ENCODE peak calls at places on chromosomes 7 and 10, in six cellular contexts. F is cardiac muscle cell, D is astrocyte of the spinal cord, O is GM13976, V is A549, B is AG09309. P is an unnamed sample.
A peak's percentile ranks its signal among the peaks of the same experiment; 100 is the strongest.

GRCh38 chr10:100970914-100971811 is 1.9 kb downstream of the SEMA4G start:
- DNase-seq in O (peak; percentile 10), D (no peak), B (no peak), F (no peak), V (peak; percentile 48), P (no peak)

GRCh38 chr10:79028056-79028430 is 40.7 kb upstream of the ZMIZ1 start:
- DNase-seq in D (no peak), F (no peak), V (no peak), O (no peak), B (no peak), P (no peak)

GRCh38 chr7:158582089-158582456 is 5.5 kb downstream of the PTPRN2 start:
- DNase-seq in O (no peak), V (no peak), F (no peak), B (no peak), D (no peak), P (no peak)

GRCh38 chr10:63707254-63707910 is 186.2 kb downstream of the REEP3 start:
- DNase-seq in V (peak; percentile 91), D (peak; percentile 99), B (peak; percentile 98), F (peak; percentile 98), O (peak; percentile 69), P (no peak)

GRCh38 chr10:95355241-95355779 is 64.5 kb upstream of the PDLIM1 start:
- DNase-seq in O (no peak), D (no peak), B (no peak), V (no peak), F (peak; percentile 77), P (no peak)

GRCh38 chr7:108088729-108089128 is 41.4 kb downstream of the LAMB4 start:
- DNase-seq in O (no peak), F (no peak), B (no peak), D (no peak), V (no peak), P (no peak)

GRCh38 chr7:73831656-73832579 is 1.1 kb downstream of the CLDN4 start:
- DNase-seq in V (no peak), B (no peak), D (no peak), O (peak; percentile 14), F (no peak), P (no peak)

GRCh38 chr10:49177391-49178355 is 10.5 kb downstream of the TMEM273 start:
- DNase-seq in F (peak; percentile 73), O (peak; percentile 89), V (peak; percentile 21), D (peak; percentile 86), B (peak; percentile 38), P (peak; percentile 41)

GRCh38 chr10:68604441-68604840 is 44.3 kb downstream of the TET1 start:
- DNase-seq in B (no peak), O (no peak), D (peak; percentile 55), V (no peak), F (no peak), P (no peak)

GRCh38 chr7:43658718-43659548 is 70.4 kb downstream of the COA1 start:
- DNase-seq in F (peak; percentile 81), O (peak; percentile 57), D (peak; percentile 89), V (peak; percentile 74), B (peak; percentile 84), P (no peak)

GRCh38 chr7:74466196-74466813 is 12.6 kb downstream of the GTF2IRD1 start:
- DNase-seq in V (no peak), O (no peak), D (no peak), B (no peak), F (no peak), P (no peak)

GRCh38 chr7:50742401-50742800 is 40.3 kb downstream of the GRB10 start:
- DNase-seq in B (no peak), D (no peak), F (no peak), V (no peak), O (no peak), P (no peak)

GRCh38 chr7:42883950-42884349 is 27.9 kb downstream of the C7orf25 start:
- DNase-seq in B (no peak), O (no peak), D (peak; percentile 24), F (peak; percentile 65), V (peak; percentile 8), P (no peak)

GRCh38 chr10:106474891-106475290 is 689.6 kb downstream of the SORCS1 start:
- DNase-seq in F (no peak), D (no peak), V (no peak), O (no peak), B (no peak), P (no peak)

GRCh38 chr7:63112764-63113712 is 885.6 kb upstream of the ZNF722 start:
- DNase-seq in V (no peak), D (no peak), B (no peak), F (no peak), O (no peak), P (no peak)

GRCh38 chr10:24449334-24449740 is 240.4 kb downstream of the KIAA1217 start:
- DNase-seq in B (no peak), O (peak; percentile 28), D (peak; percentile 71), F (peak; percentile 51), V (no peak), P (no peak)

GRCh38 chr10:14751576-14752330 is 22.9 kb downstream of the FAM107B start:
- DNase-seq in B (peak; percentile 20), O (no peak), F (peak; percentile 83), V (no peak), D (peak; percentile 33), P (no peak)

GRCh38 chr10:17100586-17100985 is 29.0 kb downstream of the CUBN start:
- DNase-seq in O (no peak), D (no peak), B (no peak), F (no peak), V (no peak), P (no peak)

GRCh38 chr10:72081772-72082590 is 6.4 kb downstream of the SPOCK2 start:
- DNase-seq in B (no peak), D (no peak), F (no peak), V (peak; percentile 43), O (no peak), P (no peak)

GRCh38 chr10:77082601-77083252 is 554.9 kb downstream of the KCNMA1 start:
- DNase-seq in V (no peak), D (no peak), O (no peak), F (no peak), B (no peak), P (no peak)
- TF ChIP-seq CTCF in V (no peak), D (peak; percentile 11), O (no peak), F (peak; percentile 5), B (no peak), P (no peak)

GRCh38 chr7:8365499-8366110 is 67.8 kb upstream of the NXPH1 start:
- DNase-seq in F (no peak), B (no peak), O (no peak), D (no peak), V (peak; percentile 53), P (no peak)
- TF ChIP-seq CTCF in F (no peak), B (no peak), O (peak; percentile 19), D (peak; percentile 14), V (peak; percentile 45), P (no peak)

GRCh38 chr10:114380060-114380459 is 24.2 kb downstream of the AFAP1L2 start:
- DNase-seq in B (no peak), V (no peak), D (no peak), F (no peak), O (no peak), P (no peak)

GRCh38 chr10:114376523-114376922 is 27.8 kb downstream of the AFAP1L2 start:
- DNase-seq in F (no peak), D (no peak), V (no peak), O (no peak), B (no peak), P (no peak)

GRCh38 chr10:114375082-114375481 is 29.2 kb downstream of the AFAP1L2 start:
- DNase-seq in V (peak; percentile 40), O (no peak), F (peak; percentile 86), B (no peak), D (peak; percentile 56), P (no peak)

GRCh38 chr10:114384181-114384580 is 20.1 kb downstream of the AFAP1L2 start:
- DNase-seq in F (no peak), B (no peak), D (no peak), O (no peak), V (no peak), P (no peak)

GRCh38 chr10:114379631-114380041 is 24.7 kb downstream of the AFAP1L2 start:
- DNase-seq in V (no peak), B (peak; percentile 39), D (peak; percentile 44), F (peak; percentile 51), O (no peak), P (no peak)
- TF ChIP-seq CTCF in V (no peak), B (no peak), D (no peak), F (no peak), O (no peak), P (no peak)

GRCh38 chr10:37240223-37240622 is 114.8 kb downstream of the ANKRD30A start:
- DNase-seq in D (no peak), O (no peak), V (no peak), B (no peak), F (no peak), P (no peak)
- TF ChIP-seq CTCF in D (no peak), O (no peak), V (no peak), B (no peak), F (no peak), P (no peak)

GRCh38 chr7:95840953-95841950 is 68.9 kb downstream of the DYNC1I1 start:
- DNase-seq in D (no peak), B (no peak), V (peak; percentile 18), F (no peak), O (peak; percentile 38), P (no peak)
- TF ChIP-seq CTCF in D (no peak), B (peak; percentile 39), V (peak; percentile 24), F (peak; percentile 27), O (no peak), P (no peak)

GRCh38 chr7:69781412-69781846 is 183.2 kb downstream of the AUTS2 start:
- DNase-seq in O (no peak), B (no peak), F (peak; percentile 69), V (peak; percentile 14), D (peak; percentile 24), P (no peak)

GRCh38 chr7:69780377-69780776 is 182.1 kb downstream of the AUTS2 start:
- DNase-seq in B (no peak), F (peak; percentile 25), D (no peak), O (no peak), V (peak; percentile 18), P (no peak)

GRCh38 chr7:69776611-69777010 is 178.3 kb downstream of the AUTS2 start:
- DNase-seq in V (no peak), B (peak; percentile 14), O (no peak), F (peak; percentile 87), D (peak; percentile 42), P (no peak)

GRCh38 chr7:69775231-69775771 is 177.0 kb downstream of the AUTS2 start:
- DNase-seq in F (peak; percentile 35), O (no peak), B (no peak), V (peak; percentile 74), D (no peak), P (no peak)

DNA sequence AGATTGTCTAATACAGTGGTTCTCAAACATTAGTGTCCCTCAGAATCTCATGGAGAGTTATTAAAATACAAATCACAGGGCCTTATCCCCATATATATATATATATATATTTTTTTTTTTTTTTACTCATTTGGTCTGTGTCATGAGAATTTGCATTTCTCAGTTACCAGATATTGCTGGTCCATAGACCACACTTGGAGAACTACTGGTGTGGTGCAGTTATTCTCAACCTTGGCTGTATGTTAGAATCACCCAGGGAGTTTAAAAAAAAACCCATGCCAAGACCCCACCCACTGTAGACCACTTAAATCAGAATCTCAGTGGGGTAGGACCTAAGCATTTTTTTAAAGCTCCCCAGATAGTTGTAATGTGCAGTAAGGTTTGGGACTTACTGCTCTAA is 179.9 kb downstream of the AUTS2 start:
- DNase-seq in B (no peak), O (no peak), F (no peak), V (no peak), D (no peak), P (no peak)
- TF ChIP-seq CTCF in B (no peak), O (no peak), F (no peak), V (no peak), D (no peak), P (no peak)

GRCh38 chr7:146096994-146097393 is 19.6 kb upstream of the CNTNAP2 start:
- DNase-seq in B (no peak), D (no peak), O (no peak), V (no peak), F (no peak), P (no peak)
- TF ChIP-seq CTCF in B (no peak), D (peak; percentile 11), O (no peak), V (no peak), F (peak; percentile 4), P (no peak)

P was measured in natural killer cell.